ENCODE peak calls at places on chromosomes 2 and 18, in eight cellular contexts. I is Peyer's patch, L is left lung, J is heart left ventricle, B is GM23248, C is left ventricle myocardium inferior, D is neuronal stem cell, M is spleen. X is an unnamed sample.
A peak's percentile ranks its signal among the peaks of the same experiment; 100 is the strongest.

GRCh38 chr2:140949932-140950331 is 1180.9 kb downstream of the LRP1B start:
- DNase-seq in I (no peak), L (no peak), J (no peak), B (no peak), C (no peak), D (no peak), M (no peak), X (no peak)

GRCh38 chr2:121028577-121028976 is 256.4 kb downstream of the TFCP2L1 start:
- DNase-seq in I (no peak), L (no peak), J (no peak), B (no peak), C (no peak), D (no peak), M (no peak), X (no peak)

GRCh38 chr2:188272121-188272520 is 19.6 kb upstream of the GULP1 start:
- DNase-seq in I (no peak), L (no peak), J (no peak), B (no peak), C (no peak), D (no peak), M (no peak), X (no peak)

GRCh38 chr2:38405917-38406596 is 29.0 kb upstream of the ATL2 start:
- DNase-seq in I (no peak), L (no peak), J (no peak), B (no peak), C (no peak), D (no peak), M (no peak), X (no peak)

GRCh38 chr18:32469691-32470131 is 971 bp downstream of the GAREM1 start:
- DNase-seq in I (no peak), L (no peak), J (no peak), B (peak; percentile 45), C (no peak), D (peak; percentile 15), M (no peak), X (peak; percentile 4)

GRCh38 chr2:78532762-78533399 is 492.6 kb upstream of the REG3G start:
- DNase-seq in I (no peak), L (no peak), J (no peak), B (no peak), C (no peak), D (no peak), M (no peak), X (no peak)

GRCh38 chr2:203623104-203623503 is 83.3 kb upstream of the CD28 start:
- DNase-seq in I (no peak), L (no peak), J (no peak), B (peak; percentile 97), C (no peak), D (no peak), M (no peak), X (peak; percentile 97)

GRCh38 chr2:26345284-26345553 is 724 bp upstream of the SELENOI start:
- DNase-seq in I (no peak), L (no peak), J (no peak), B (no peak), C (no peak), D (no peak), M (no peak), X (no peak)

GRCh38 chr2:168702579-168702978 is 99.9 kb upstream of the NOSTRIN start:
- DNase-seq in I (no peak), L (no peak), J (no peak), B (no peak), C (no peak), D (no peak), M (no peak), X (no peak)

DNA sequence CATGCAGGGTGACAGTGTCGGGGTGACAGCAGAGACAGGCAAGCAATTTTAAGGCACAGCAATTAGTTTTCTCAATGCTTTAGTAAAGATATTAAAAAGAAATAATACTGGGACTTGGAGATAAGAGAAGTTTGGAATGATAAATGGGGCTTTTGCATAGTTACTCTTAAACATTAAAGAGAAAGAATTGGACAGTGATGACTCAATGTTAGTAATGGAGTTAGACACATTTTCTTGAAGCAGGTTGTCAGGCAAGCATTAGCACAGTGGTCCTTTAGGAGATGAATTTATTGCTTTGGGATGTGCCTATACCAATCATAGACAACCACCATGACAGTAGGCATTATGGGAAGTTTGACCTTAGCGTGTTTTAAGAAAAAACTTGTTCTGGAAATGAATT is 228.3 kb upstream of the RAB12 start:
- DNase-seq in I (no peak), L (no peak), J (no peak), B (peak; percentile 14), C (no peak), D (no peak), M (no peak), X (no peak)
- H3K4me3 ChIP-seq in I (no peak overlapping the region), L (no peak overlapping the region), J (no peak overlapping the region), B (no peak overlapping the region), C (no peak overlapping the region), D (no peak overlapping the region), M (no peak overlapping the region), X (no peak overlapping the region)

GRCh38 chr18:36831139-36831538 is 2.2 kb downstream of the KIAA1328 start:
- DNase-seq in I (no peak), L (no peak), J (no peak), B (peak; percentile 69), C (no peak), D (no peak), M (no peak), X (peak; percentile 16)

GRCh38 chr18:36828630-36829361 is at the start of the genes KIAA1328 and TPGS2:
- DNase-seq in I (peak; percentile 93), L (peak; percentile 98), J (peak; percentile 90), B (peak; percentile 95), C (peak; percentile 86), D (peak; percentile 81), M (peak; percentile 97), X (peak; percentile 90)

GRCh38 chr18:36828157-36828629 is 609 bp downstream of the TPGS2 start:
- DNase-seq in I (no peak), L (no peak), J (no peak), B (peak; percentile 78), C (no peak), D (peak; percentile 48), M (no peak), X (peak; percentile 61)

GRCh38 chr18:36830141-36830495 is 1.2 kb downstream of the KIAA1328 start:
- DNase-seq in I (no peak), L (no peak), J (no peak), B (no peak), C (no peak), D (no peak), M (no peak), X (no peak)

GRCh38 chr18:36829362-36830140 is 624 bp downstream of the KIAA1328 start:
- DNase-seq in I (no peak), L (no peak), J (no peak), B (peak; percentile 63), C (no peak), D (no peak), M (no peak), X (peak; percentile 25)
- H3K4me3 ChIP-seq in I (peak overlapping the region; percentile 79), L (peak overlapping the region; percentile 89), J (peak overlapping the region; percentile 82), B (peak overlapping the region; percentile 86), C (peak overlapping the region; percentile 86), D (peak overlapping the region; percentile 93), M (peak overlapping the region; percentile 78), X (peak overlapping the region; percentile 99)

GRCh38 chr2:98455494-98455976 is 10.9 kb downstream of the INPP4A start:
- DNase-seq in I (no peak), L (no peak), J (no peak), B (peak; percentile 36), C (no peak), D (no peak), M (peak; percentile 74), X (peak; percentile 36)
- H3K4me3 ChIP-seq in I (no peak overlapping the region), L (no peak overlapping the region), J (no peak overlapping the region), B (no peak overlapping the region), C (no peak overlapping the region), D (no peak overlapping the region), M (no peak overlapping the region), X (no peak overlapping the region)

GRCh38 chr2:47029737-47030524 is 114.3 kb upstream of the MCFD2 start:
- DNase-seq in I (no peak), L (no peak), J (no peak), B (peak; percentile 65), C (no peak), D (no peak), M (no peak), X (no peak)
- H3K4me3 ChIP-seq in I (no peak overlapping the region), L (no peak overlapping the region), J (no peak overlapping the region), B (no peak overlapping the region), C (no peak overlapping the region), D (no peak overlapping the region), M (no peak overlapping the region), X (no peak overlapping the region)

GRCh38 chr2:156465573-156465972 is 29.4 kb downstream of the GPD2 start:
- DNase-seq in I (no peak), L (no peak), J (no peak), B (no peak), C (no peak), D (no peak), M (no peak), X (no peak)

GRCh38 chr2:156471772-156472171 is 35.6 kb downstream of the GPD2 start:
- DNase-seq in I (no peak), L (no peak), J (no peak), B (no peak), C (no peak), D (no peak), M (no peak), X (no peak)

GRCh38 chr2:156470975-156471583 is 34.9 kb downstream of the GPD2 start:
- DNase-seq in I (no peak), L (no peak), J (no peak), B (no peak), C (no peak), D (no peak), M (no peak), X (no peak)

GRCh38 chr2:156464106-156464505 is 27.9 kb downstream of the GPD2 start:
- DNase-seq in I (no peak), L (no peak), J (no peak), B (peak; percentile 47), C (no peak), D (no peak), M (no peak), X (no peak)

GRCh38 chr2:156466739-156467405 is 30.7 kb downstream of the GPD2 start:
- DNase-seq in I (no peak), L (no peak), J (peak; percentile 75), B (peak; percentile 70), C (peak; percentile 37), D (no peak), M (no peak), X (peak; percentile 75)
- H3K4me3 ChIP-seq in I (no peak overlapping the region), L (no peak overlapping the region), J (peak overlapping the region; percentile 42), B (peak overlapping the region; percentile 63), C (peak overlapping the region; percentile 20), D (no peak overlapping the region), M (no peak overlapping the region), X (peak overlapping the region; percentile 40)

DNA sequence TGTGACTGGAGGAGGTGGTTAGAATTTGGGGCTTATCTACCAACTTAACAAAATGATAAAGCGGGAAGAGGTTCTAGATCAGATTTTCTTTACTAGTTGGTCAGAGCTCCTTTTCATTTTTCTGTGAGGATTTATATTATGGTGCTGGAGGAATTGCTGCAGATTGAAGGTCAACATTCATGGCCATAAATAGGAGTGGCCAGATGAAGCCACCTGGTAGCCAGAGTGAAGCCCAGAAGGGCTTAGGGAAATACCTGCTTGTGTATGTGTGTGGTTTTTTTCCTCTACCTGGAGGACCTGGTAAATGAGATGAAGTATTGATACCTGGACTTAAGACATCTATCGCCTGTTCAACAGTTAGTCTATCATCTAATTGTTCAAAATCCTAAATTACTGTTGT is 122.9 kb upstream of the MSTN start:
- DNase-seq in I (no peak), L (no peak), J (no peak), B (no peak), C (no peak), D (no peak), M (no peak), X (no peak)
- H3K4me3 ChIP-seq in I (no peak overlapping the region), L (no peak overlapping the region), J (no peak overlapping the region), B (no peak overlapping the region), C (no peak overlapping the region), D (no peak overlapping the region), M (no peak overlapping the region), X (no peak overlapping the region)

GRCh38 chr2:68643874-68644485 is 601 bp downstream of the PROKR1 start:
- DNase-seq in I (no peak), L (no peak), J (no peak), B (no peak), C (no peak), D (no peak), M (no peak), X (no peak)
- H3K4me3 ChIP-seq in I (no peak overlapping the region), L (peak overlapping the region; percentile 38), J (peak overlapping the region; percentile 59), B (peak overlapping the region; percentile 66), C (peak overlapping the region; percentile 71), D (peak overlapping the region; percentile 39), M (peak overlapping the region; percentile 37), X (no peak overlapping the region)

X was measured in AG10803.